ENCODE peak calls at places on chromosomes 4 and X, in six cellular contexts. T is Right ventricle myocardium superior, Q is HepG2, N is GM23248, X is left cardiac atrium, R is pancreas. C is an unnamed sample.

GRCh38 chrX:109967151-109967550 is 35.8 kb upstream of the TMEM164 start:
- DNase-seq in N (peak; percentile 39), X (no peak), T (no peak), Q (no peak), R (no peak), C (no peak)

GRCh38 chr4:79695848-79696247 is 287.8 kb upstream of the GK2 start:
- DNase-seq in N (no peak), T (no peak), X (no peak), Q (no peak), R (no peak), C (no peak)

GRCh38 chr4:2353222-2354107 is 65.0 kb downstream of the ZFYVE28 start:
- DNase-seq in X (no peak), N (no peak), Q (no peak), R (no peak), T (no peak), C (peak; percentile 71)

GRCh38 chrX:134373736-134374135 is 86.2 kb upstream of the HPRT1 start:
- DNase-seq in R (no peak), N (peak; percentile 17), T (no peak), X (no peak), Q (no peak), C (no peak)

GRCh38 chr4:24999392-25000104 is 31.2 kb downstream of the LGI2 start:
- DNase-seq in R (no peak), X (no peak), N (no peak), Q (no peak), T (no peak), C (no peak)

GRCh38 chr4:52877006-52877405 is 14.9 kb downstream of the RASL11B start:
- DNase-seq in R (no peak), T (peak; percentile 58), X (no peak), N (no peak), Q (no peak), C (no peak)

GRCh38 chr4:2058264-2059033 is 678 bp upstream of the NAT8L start:
- DNase-seq in R (peak; percentile 41), T (peak; percentile 38), N (peak; percentile 49), X (no peak), Q (no peak), C (no peak)

GRCh38 chr4:38802561-38803355 is 1.8 kb downstream of the TLR1 start:
- DNase-seq in X (no peak), R (no peak), N (no peak), Q (no peak), T (no peak), C (no peak)

GRCh38 chr4:41692717-41693345 is 55.7 kb downstream of the PHOX2B start:
- DNase-seq in X (peak; percentile 41), T (peak; percentile 45), Q (peak; percentile 30), R (peak; percentile 30), N (peak; percentile 74), C (no peak)

GRCh38 chr4:167233523-167234387 is 539 bp downstream of the SPOCK3 start:
- DNase-seq in R (no peak), Q (no peak), T (no peak), N (peak; percentile 7), X (no peak), C (no peak)

GRCh38 chr4:109826719-109827118 is 1.1 kb upstream of the RRH start:
- DNase-seq in T (no peak), Q (no peak), R (no peak), X (no peak), N (peak; percentile 56), C (no peak)

GRCh38 chrX:53494427-53494826 is 60.3 kb upstream of the HSD17B10 start:
- DNase-seq in T (no peak), N (peak; percentile 61), R (no peak), Q (no peak), X (no peak), C (no peak)

GRCh38 chr4:81632581-81633247 is 161.0 kb upstream of the RASGEF1B start:
- DNase-seq in T (no peak), Q (no peak), X (no peak), N (peak; percentile 60), R (no peak), C (no peak)

GRCh38 chrX:40105016-40105790 is 7.4 kb upstream of the BCOR start:
- DNase-seq in R (peak; percentile 67), T (peak; percentile 64), X (no peak), Q (no peak), N (peak; percentile 63), C (no peak)

GRCh38 chrX:65993915-65994460 is 45.9 kb downstream of the VSIG4 start:
- DNase-seq in X (no peak), T (no peak), Q (no peak), N (no peak), R (no peak), C (no peak)

GRCh38 chr4:89497517-89498308 is 190.1 kb upstream of the GPRIN3 start:
- DNase-seq in Q (no peak), X (no peak), R (no peak), T (no peak), N (no peak), C (no peak)

GRCh38 chrX:129488359-129488758 is 34.9 kb downstream of the SMARCA1 start:
- DNase-seq in Q (no peak), N (no peak), T (no peak), R (no peak), X (no peak), C (no peak)

GRCh38 chrX:68196939-68197791 is 236.1 kb downstream of the OPHN1 start:
- DNase-seq in Q (peak; percentile 31), T (no peak), N (peak; percentile 54), X (no peak), R (no peak), C (no peak)

GRCh38 chrX:12903646-12904045 is 2.8 kb upstream of the TLR8 start:
- DNase-seq in T (no peak), Q (no peak), X (no peak), N (peak; percentile 35), R (no peak), C (no peak)

GRCh38 chr4:41384992-41385391 is 128.3 kb downstream of the UCHL1 start:
- DNase-seq in N (no peak), X (peak; percentile 88), R (peak; percentile 62), T (peak; percentile 94), Q (no peak), C (peak; percentile 87)

GRCh38 chrX:56785442-56785841 is 56.4 kb downstream of the NBDY start:
- DNase-seq in T (no peak), R (no peak), X (no peak), N (no peak), Q (no peak), C (peak; percentile 47)

GRCh38 chrX:121154858-121155404 is 107.5 kb downstream of the GLUD2 start:
- DNase-seq in T (no peak), X (no peak), Q (no peak), N (no peak), R (no peak), C (no peak)

GRCh38 chrX:23907106-23907495 is 637 bp downstream of the APOO start:
- DNase-seq in T (no peak), Q (no peak), R (no peak), X (no peak), N (no peak), C (no peak)

GRCh38 chr4:152508386-152508785 is 27.5 kb downstream of the FBXW7 start:
- DNase-seq in Q (no peak), N (no peak), T (no peak), X (no peak), R (no peak), C (no peak)

GRCh38 chr4:156321203-156321602 is 367.5 kb upstream of the CTSO start:
- DNase-seq in X (no peak), Q (no peak), N (peak; percentile 88), R (no peak), T (no peak), C (no peak)

GRCh38 chr4:101967697-101968346 is 177.3 kb downstream of the BANK1 start:
- DNase-seq in X (no peak), N (peak; percentile 15), R (no peak), Q (no peak), T (no peak), C (no peak)

GRCh38 chrX:133639726-133640125 is 224.4 kb upstream of the GPC4 start:
- DNase-seq in X (no peak), T (no peak), N (no peak), R (no peak), Q (no peak), C (no peak)

GRCh38 chr4:7628432-7628831 is 193.7 kb upstream of the PSAPL1 start:
- DNase-seq in Q (no peak), R (no peak), X (no peak), N (no peak), T (no peak), C (no peak)

GRCh38 chrX:21398424-21398823 is 24.2 kb downstream of the CNKSR2 start:
- DNase-seq in T (no peak), X (no peak), Q (no peak), R (no peak), N (peak; percentile 7), C (no peak)

GRCh38 chr4:149164282-149164681 is 651.4 kb downstream of the IQCM start:
- DNase-seq in Q (no peak), X (no peak), N (peak; percentile 61), T (no peak), R (no peak), C (no peak)

GRCh38 chr4:1300466-1301455 is 11.1 kb downstream of the MAEA start:
- DNase-seq in T (peak; percentile 80), N (peak; percentile 64), Q (no peak), X (peak; percentile 59), R (no peak), C (peak; percentile 88)

GRCh38 chr4:23279377-23279988 is 586.7 kb downstream of the GBA3 start:
- DNase-seq in T (no peak), N (no peak), Q (no peak), X (no peak), R (no peak), C (no peak)

GRCh38 chr4:140904904-140905303 is 148.7 kb upstream of the TBC1D9 start:
- DNase-seq in T (no peak), X (no peak), R (no peak), Q (no peak), N (peak; percentile 10), C (no peak)

GRCh38 chrX:2432298-2432863 is 68.4 kb downstream of the DHRSX start:
- DNase-seq in X (no peak), N (no peak), T (no peak), Q (no peak), R (no peak), C (no peak)

GRCh38 chr4:147933316-147933715 is 201.4 kb downstream of the ARHGAP10 start:
- DNase-seq in T (no peak), R (no peak), Q (no peak), N (no peak), X (no peak), C (no peak)

GRCh38 chr4:73676136-73676535 is 55.9 kb upstream of the RASSF6 start:
- DNase-seq in N (no peak), Q (no peak), R (no peak), T (no peak), X (no peak), C (no peak)

GRCh38 chrX:106168107-106168506 is at the start of gene PWWP3B:
- DNase-seq in N (peak; percentile 38), T (peak; percentile 45), R (peak; percentile 64), X (peak; percentile 68), Q (no peak), C (no peak)

C was measured in cardiac septum.